ENCODE peak calls at places on chromosome 9, in four cellular contexts. W is GM12878, Q is astrocyte of the spinal cord, E is mesendoderm. Z is an unnamed sample.

GRCh38 chr9:37032713-37033112 is 1.4 kb downstream of the PAX5 start:
- DNase-seq in W (no peak), E (no peak), Q (no peak), Z (no peak)

GRCh38 chr9:21454149-21454548 is 13.9 kb downstream of the IFNA1 start:
- DNase-seq in E (no peak), W (no peak), Q (peak), Z (peak)

GRCh38 chr9:85040806-85041575 is 371.5 kb downstream of the NTRK2 start:
- DNase-seq in Q (peak), W (no peak), E (no peak), Z (peak)

GRCh38 chr9:13970426-13970825 is 343.5 kb downstream of the NFIB start:
- DNase-seq in E (no peak), Q (no peak), W (no peak), Z (no peak)

GRCh38 chr9:7115606-7116005 is 357.8 kb downstream of the KDM4C start:
- DNase-seq in E (no peak), W (no peak), Q (no peak), Z (peak)

GRCh38 chr9:107367727-107368502 is 84.8 kb downstream of the RAD23B start:
- DNase-seq in W (no peak), E (peak), Q (no peak), Z (peak)

GRCh38 chr9:84843175-84843824 is 173.8 kb downstream of the NTRK2 start:
- DNase-seq in Q (no peak), W (no peak), E (peak), Z (no peak)

GRCh38 chr9:95207403-95207802 is 110.1 kb downstream of the FANCC start:
- DNase-seq in E (no peak), W (no peak), Q (no peak), Z (no peak)

GRCh38 chr9:99030082-99030481 is 74.8 kb upstream of the TGFBR1 start:
- DNase-seq in W (no peak), E (no peak), Q (peak), Z (peak)

GRCh38 chr9:6926436-6926835 is 168.7 kb downstream of the KDM4C start:
- DNase-seq in Q (no peak), W (no peak), E (peak), Z (no peak)

GRCh38 chr9:96242829-96243228 is 59.1 kb downstream of the HSD17B3 start:
- DNase-seq in Q (no peak), W (no peak), E (no peak), Z (no peak)

GRCh38 chr9:91047993-91048607 is 246.5 kb downstream of the SYK start:
- DNase-seq in Q (peak), E (no peak), W (no peak), Z (peak)

GRCh38 chr9:101536938-101537337 is 3.3 kb downstream of the RNF20 start:
- DNase-seq in Q (peak), W (no peak), E (peak), Z (peak)

GRCh38 chr9:6413365-6414263 is 615 bp downstream of the UHRF2 start:
- DNase-seq in Q (peak), E (peak), W (no peak), Z (peak)

GRCh38 chr9:70618784-70619183 is 204.3 kb upstream of the KLF9 start:
- DNase-seq in E (no peak), W (no peak), Q (no peak), Z (no peak)

GRCh38 chr9:89941875-89942274 is 337.1 kb downstream of the GADD45G start:
- DNase-seq in E (no peak), W (no peak), Q (peak), Z (peak)

GRCh38 chr9:2936221-2936620 is 92.3 kb upstream of the PUM3 start:
- DNase-seq in W (no peak), E (no peak), Q (no peak), Z (no peak)

GRCh38 chr9:77019810-77020437 is 469 bp downstream of the FOXB2 start:
- DNase-seq in Q (no peak), W (no peak), E (no peak), Z (no peak)
- H3K4me3 ChIP-seq in Q (no peak), W (no peak), E (no peak), Z (no peak)

DNA sequence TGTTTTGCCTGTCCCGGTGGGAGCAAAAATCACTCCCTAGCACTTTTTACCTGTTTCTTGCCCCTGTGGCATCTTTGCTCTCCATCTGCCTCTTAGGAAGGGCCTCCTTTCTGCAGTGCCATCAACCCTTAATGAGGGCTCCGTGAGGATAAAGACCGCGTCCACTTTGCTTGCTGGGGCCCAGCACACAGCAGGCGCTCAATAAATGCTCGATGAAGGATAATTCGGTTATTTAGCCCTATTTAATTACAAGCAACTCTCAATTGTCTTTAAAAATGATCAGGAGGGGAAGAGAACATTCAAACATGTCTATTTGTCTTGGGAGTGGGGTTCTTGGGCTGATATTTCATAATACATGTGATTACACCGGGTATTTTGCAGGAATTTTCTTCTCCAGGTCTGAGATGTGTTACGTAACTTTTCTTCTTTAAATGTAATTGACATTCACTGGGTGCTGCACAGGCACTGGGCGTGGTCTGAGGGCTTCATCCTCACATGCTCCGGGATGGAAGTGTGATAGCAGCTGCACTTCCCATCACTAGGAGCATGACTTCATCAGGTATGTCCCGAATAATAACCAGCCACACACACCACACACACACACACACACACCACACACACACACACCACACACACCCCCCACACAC is 19.8 kb upstream of the NTNG2 start:
- DNase-seq in W (no peak), E (peak), Q (no peak), Z (no peak)
- H3K4me3 ChIP-seq in W (no peak), E (no peak), Q (no peak), Z (no peak)

DNA sequence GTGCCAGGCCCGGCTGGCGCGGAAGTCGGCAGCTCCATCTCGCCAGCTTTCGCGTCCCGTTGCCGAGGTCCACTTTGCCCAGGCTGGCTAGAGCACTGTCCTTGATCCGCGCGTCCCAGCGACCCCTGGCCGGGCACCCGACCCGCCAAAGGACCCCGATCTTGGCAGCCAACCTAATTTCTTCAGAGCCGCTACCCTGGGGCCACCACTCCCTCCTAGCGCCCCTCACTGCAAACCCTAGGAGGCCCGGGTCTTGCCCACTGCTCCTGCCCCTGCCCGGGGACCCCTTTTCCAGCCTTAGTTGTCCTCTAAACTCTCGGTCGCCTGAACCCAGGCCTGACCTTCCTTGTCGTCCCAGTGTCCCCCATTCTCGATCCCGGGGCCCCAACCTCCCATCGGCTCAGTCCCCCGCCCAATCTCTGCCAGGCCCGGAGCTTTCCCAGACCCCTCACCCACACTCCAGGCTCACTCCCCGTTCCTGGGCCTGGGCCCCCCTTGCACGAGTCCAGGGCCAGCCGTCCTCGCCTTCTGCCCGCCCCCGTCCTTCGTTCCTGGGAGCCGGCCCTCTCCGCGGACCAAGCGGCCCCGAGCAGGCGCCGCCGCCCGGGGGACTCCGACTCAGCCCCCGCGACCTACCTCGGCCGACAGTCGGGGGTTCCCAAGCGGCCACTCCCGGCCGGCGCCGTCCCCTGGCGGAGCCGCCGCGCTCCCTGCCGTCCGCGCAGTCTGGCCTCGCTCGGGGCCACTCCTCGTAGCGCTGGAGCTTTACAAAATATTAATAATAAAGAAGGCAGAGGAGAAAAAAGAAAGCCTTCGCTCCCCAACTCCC is 701 bp upstream of the LMX1B start:
- DNase-seq in E (no peak), Q (no peak), W (no peak), Z (no peak)
- H3K4me3 ChIP-seq in E (no peak), Q (peak), W (no peak), Z (no peak)

DNA sequence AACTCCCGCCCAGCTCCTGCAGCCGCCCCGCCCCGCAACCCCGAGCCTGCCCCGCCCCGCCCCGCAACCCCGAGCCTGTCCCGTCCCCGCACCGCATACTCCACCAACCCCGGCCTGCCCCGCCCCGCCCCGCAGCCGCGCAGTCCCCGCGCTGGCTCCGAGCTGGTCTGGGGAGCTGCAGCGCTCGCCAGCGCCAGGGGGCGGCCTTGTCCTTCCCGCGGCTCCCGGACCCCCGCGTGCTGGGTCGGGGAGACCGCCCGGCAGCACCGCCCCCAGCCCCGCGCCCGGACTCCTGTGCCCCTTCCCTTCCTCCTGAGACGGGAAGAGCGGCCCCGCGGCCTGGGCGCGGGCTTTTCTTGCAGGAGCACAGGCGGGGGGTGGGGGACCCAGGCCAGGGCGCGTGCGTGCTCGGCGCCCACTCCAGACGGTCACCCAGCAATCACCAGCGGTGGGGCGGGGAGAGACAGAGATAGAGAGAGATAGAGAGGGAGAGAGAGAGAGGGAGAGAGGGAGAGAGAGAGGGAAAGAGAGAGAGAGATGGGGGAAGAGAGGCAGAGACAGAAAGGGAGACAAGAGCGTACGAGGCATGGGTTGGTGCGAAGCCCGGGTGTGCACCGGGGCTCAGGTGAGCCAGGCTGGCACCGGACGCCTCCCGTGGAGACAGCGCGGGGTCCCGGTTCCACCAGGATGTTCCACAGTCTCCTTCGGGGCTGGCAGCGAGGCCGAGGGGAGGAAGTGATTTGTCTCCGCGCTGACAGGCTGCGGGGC is 14.7 kb upstream of the TMEM250 start:
- DNase-seq in E (peak), W (no peak), Q (no peak), Z (peak)
- H3K4me3 ChIP-seq in E (no peak), W (no peak), Q (no peak), Z (peak)

GRCh38 chr9:137306546-137307254 is 4.6 kb upstream of the NRARP start:
- DNase-seq in Q (no peak), W (no peak), E (no peak), Z (no peak)

GRCh38 chr9:137307255-137308101 is 5.4 kb upstream of the NRARP start:
- DNase-seq in Q (no peak), W (no peak), E (no peak), Z (no peak)

GRCh38 chr9:137304383-137305059 is 2.5 kb upstream of the NRARP start:
- DNase-seq in E (no peak), W (no peak), Q (no peak), Z (peak)

GRCh38 chr9:137305060-137305787 is 3.2 kb upstream of the NRARP start:
- DNase-seq in Q (peak), E (peak), W (no peak), Z (no peak)

DNA sequence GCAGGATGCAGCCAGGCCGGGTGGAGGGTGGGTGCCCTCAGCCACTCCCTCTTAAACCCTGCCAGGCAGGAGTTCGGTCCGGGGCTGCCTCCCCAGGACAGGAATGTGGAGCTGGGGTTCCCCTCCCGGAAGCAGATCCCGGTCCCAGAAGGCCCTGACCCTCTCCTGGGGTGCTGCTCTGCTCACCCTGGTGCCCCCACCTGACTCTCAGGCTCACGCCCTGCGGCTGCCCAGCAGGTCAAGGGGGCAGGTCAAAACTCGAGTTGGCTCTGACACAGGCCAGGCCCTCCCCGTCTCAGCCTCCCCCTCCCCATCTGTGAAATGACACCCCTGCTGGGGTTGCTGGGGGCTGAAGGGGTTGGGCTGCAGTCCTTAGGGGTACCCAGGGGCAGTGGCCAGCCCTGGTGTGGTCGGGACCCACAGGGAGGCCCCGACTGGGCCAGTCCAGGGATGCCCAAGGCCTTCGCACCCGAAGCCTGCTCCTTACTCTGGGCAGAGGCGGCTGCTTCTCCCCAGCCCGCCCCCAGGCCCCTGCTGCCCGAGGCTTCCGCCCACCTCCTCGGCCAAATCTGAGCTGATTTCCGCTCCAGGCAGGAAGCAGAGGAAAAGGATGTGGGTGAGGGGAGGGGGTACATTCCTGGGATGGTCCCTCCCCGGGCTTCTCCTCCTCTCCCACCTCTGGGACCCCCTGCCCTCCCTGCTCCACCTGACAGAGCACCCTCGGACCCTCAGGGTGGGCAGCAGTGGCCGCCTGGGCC is 3.9 kb upstream of the NRARP start:
- DNase-seq in E (no peak), W (no peak), Q (no peak), Z (no peak)
- H3K4me3 ChIP-seq in E (no peak), W (no peak), Q (no peak), Z (no peak)

DNA sequence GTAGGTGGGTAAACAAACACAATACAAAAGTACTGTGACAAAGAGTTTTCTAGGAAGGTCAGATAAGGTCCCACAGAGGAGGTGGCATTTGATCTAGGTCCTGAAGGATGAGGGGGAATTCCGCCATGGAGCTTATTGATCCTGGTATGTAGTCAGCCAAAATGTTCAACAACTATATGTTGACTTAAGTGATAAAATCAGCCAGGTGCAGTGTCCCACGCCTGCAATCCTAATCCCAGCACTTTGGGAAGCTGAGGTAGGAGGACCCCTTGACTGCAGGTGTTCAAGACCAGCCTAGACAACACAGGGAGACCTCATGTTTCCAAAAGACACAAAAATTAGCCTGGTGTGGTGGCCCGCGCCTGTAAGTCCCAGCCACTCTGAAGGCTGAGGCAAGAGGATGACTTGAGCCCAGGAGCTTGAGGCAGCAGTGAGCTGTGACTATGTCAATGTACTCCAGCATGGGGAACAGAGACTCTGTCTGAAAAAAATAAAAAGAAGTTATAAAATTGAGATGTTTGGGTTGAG is 46.4 kb upstream of the PLIN2 start:
- DNase-seq in W (no peak), E (no peak), Q (no peak), Z (no peak)
- H3K4me3 ChIP-seq in W (no peak), E (no peak), Q (no peak), Z (no peak)

DNA sequence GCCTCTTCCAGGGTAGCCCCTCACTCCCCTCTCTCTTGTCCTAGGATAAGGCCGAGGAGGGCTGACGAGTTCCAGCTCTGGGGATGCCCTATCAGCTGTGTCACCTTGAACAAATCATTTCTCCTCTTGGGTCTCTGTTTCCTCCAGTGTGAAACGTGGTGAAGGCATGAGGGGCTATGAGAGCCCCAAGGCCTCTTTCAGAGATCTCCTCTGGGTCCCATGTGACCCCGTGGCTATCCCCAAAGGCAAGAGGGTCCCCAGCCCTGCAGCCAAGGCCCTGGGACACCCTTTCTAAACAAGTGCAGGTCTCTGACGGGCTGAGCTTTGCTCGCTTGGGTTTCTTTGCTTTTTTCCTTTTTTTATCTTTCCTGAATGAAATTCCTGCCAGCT is 25.5 kb upstream of the SPTLC1 start:
- DNase-seq in W (no peak), Q (no peak), E (no peak), Z (no peak)
- H3K4me3 ChIP-seq in W (no peak), Q (peak), E (no peak), Z (peak)

GRCh38 chr9:128116104-128117083 is 11.1 kb downstream of the PTGES2 start:
- DNase-seq in E (no peak), Q (no peak), W (no peak), Z (no peak)

GRCh38 chr9:128117613-128118471 is 9.7 kb downstream of the PTGES2 start:
- DNase-seq in Q (peak), E (peak), W (no peak), Z (peak)

GRCh38 chr9:128114326-128115186 is 13.0 kb downstream of the PTGES2 start:
- DNase-seq in E (no peak), W (no peak), Q (no peak), Z (no peak)

GRCh38 chr9:128113526-128114325 is 13.8 kb downstream of the PTGES2 start:
- DNase-seq in W (no peak), E (no peak), Q (no peak), Z (no peak)

DNA sequence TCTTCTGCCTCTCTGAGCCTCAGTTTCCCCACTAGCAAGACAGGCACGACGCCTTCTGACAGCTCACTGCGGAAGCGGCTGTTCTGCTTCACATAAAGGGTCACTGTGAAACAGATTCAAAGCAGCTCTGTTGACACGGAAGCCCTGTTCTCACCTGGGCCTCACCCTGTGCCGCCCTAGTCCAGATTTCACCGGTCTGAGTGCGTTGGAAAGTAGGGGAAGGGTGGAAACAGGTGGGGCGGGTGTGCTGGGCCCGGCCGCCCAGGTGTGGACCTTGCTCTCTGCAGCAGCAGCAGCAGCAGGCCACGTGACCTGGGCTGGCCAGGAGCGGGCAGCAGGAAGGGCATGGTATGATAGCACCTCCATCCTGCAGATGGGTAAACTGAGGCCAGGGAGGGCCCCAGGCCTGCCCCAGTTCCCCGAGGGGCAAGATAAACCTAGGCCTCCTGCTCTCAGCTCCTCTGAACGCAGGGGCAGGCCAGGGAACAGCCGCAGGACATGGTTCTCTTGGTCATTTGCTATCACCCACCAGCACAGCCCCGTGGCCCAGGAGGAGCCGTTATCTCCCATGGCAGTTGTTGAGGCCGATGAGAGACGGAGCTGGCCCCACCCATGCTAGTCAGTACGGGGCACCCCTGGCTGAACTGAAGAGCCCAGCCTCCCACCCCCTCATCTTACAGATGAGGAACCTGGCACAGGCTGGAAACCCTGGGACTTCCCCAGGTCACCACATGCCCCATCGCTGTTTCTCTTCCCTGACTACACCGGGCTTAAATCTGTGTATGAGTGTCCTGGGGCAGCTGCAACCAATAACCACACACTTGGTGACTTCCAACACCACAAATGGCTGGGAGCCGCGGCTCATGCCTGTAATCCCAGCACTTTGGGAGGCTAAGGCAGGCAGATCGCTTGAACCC is 12.1 kb downstream of the PTGES2 start:
- DNase-seq in E (no peak), Q (no peak), W (no peak), Z (no peak)
- H3K4me3 ChIP-seq in E (no peak), Q (no peak), W (no peak), Z (no peak)

GRCh38 chr9:19757745-19758144 is 31.1 kb downstream of the SLC24A2 start:
- DNase-seq in W (no peak), E (no peak), Q (no peak), Z (no peak)
- H3K4me3 ChIP-seq in W (no peak), E (no peak), Q (no peak), Z (no peak)